ENCODE peak calls at places on chromosomes 4 and X, in ten cellular contexts. E is stimulated activated CD4-positive, alpha-beta T cell treated with anti-CD3 and anti-CD28 coated beads, Interleukin-2, amount 100 ng/mL, for 48 hours; M is kidney tubule cell; U is astrocyte of the spinal cord; Y is AG04450; J is body of pancreas; A is CD4-positive, alpha-beta T cell; G is mammary epithelial cell; B is activated CD8-positive, alpha-beta memory T cell treated with anti-CD3 and anti-CD28 coated beads, Interleukin-2, amount 50 U/mL, for 4 hours; Q is A549. H is an unnamed sample.

GRCh38 chr4:8435656-8436121 is 4.8 kb downstream of the ACOX3 start:
- DNase-seq in A (no peak), G (peak; percentile 32), M (no peak), E (peak; percentile 32), U (no peak), J (no peak), B (no peak), Q (no peak), Y (no peak), H (no peak)

GRCh38 chr4:177391953-177392352 is 50.3 kb downstream of the AGA start:
- DNase-seq in J (no peak), U (no peak), B (no peak), E (no peak), Q (no peak), M (no peak), Y (no peak), A (no peak), G (peak; percentile 18), H (no peak)

GRCh38 chr4:1236103-1236641 is 12.8 kb downstream of the CTBP1 start:
- DNase-seq in J (peak; percentile 10), G (no peak), U (peak; percentile 38), Q (no peak), B (peak; percentile 9), A (no peak), Y (no peak), M (no peak), E (no peak), H (no peak)

GRCh38 chrX:10634681-10635161 is 14.3 kb upstream of the MID1 start:
- DNase-seq in A (no peak), Q (peak; percentile 71), U (peak; percentile 91), J (no peak), E (no peak), M (peak; percentile 92), G (peak; percentile 95), Y (peak; percentile 68), B (no peak), H (peak; percentile 91)

GRCh38 chrX:48514126-48514806 is 5.5 kb downstream of the PORCN start:
- DNase-seq in U (no peak), A (no peak), M (no peak), J (no peak), Q (no peak), B (no peak), G (peak; percentile 55), Y (no peak), E (no peak), H (no peak)

GRCh38 chr4:1576961-1577814 is 106.9 kb downstream of the FAM53A start:
- DNase-seq in G (no peak), Q (no peak), B (no peak), J (no peak), U (no peak), M (no peak), E (no peak), Y (no peak), A (no peak), H (no peak)

GRCh38 chr4:7462509-7462971 is 27.8 kb upstream of the PSAPL1 start:
- DNase-seq in U (no peak), G (peak; percentile 38), J (peak; percentile 22), M (peak; percentile 76), Q (peak; percentile 17), B (no peak), A (no peak), Y (no peak), E (no peak), H (peak; percentile 8)

GRCh38 chrX:7108995-7109634 is 38.4 kb upstream of the STS start:
- DNase-seq in J (no peak), Y (no peak), Q (no peak), G (no peak), B (no peak), U (peak; percentile 33), A (no peak), E (no peak), M (peak; percentile 22), H (no peak)

GRCh38 chr4:13530823-13531608 is 13.3 kb downstream of the NKX3-2 start:
- DNase-seq in A (no peak), Y (no peak), U (no peak), J (no peak), B (no peak), M (no peak), E (no peak), G (no peak), Q (no peak), H (no peak)

GRCh38 chr4:159516556-159516955 is 413.7 kb downstream of the RAPGEF2 start:
- DNase-seq in B (no peak), J (no peak), A (no peak), E (no peak), M (peak; percentile 27), U (peak; percentile 84), Q (no peak), G (peak; percentile 57), Y (no peak), H (peak; percentile 18)

GRCh38 chr4:104064650-104065577 is 345.1 kb upstream of the TACR3 start:
- DNase-seq in G (peak; percentile 20), Q (peak; percentile 5), B (no peak), U (peak; percentile 53), Y (no peak), J (peak; percentile 65), M (peak; percentile 50), A (no peak), E (no peak), H (peak; percentile 12)

GRCh38 chrX:119763836-119764387 is 5.5 kb downstream of the SOWAHD start:
- DNase-seq in U (no peak), B (no peak), E (no peak), Q (no peak), Y (no peak), M (no peak), G (no peak), A (no peak), J (no peak), H (no peak)

GRCh38 chrX:115229337-115229991 is 4.4 kb downstream of the LRCH2 start:
- DNase-seq in B (no peak), Y (no peak), G (no peak), E (no peak), J (no peak), U (no peak), A (no peak), M (no peak), Q (no peak), H (peak; percentile 7)

GRCh38 chr4:38279650-38280322 is 319.6 kb downstream of the PTTG2 start:
- DNase-seq in Y (no peak), M (no peak), A (no peak), B (no peak), Q (no peak), G (peak; percentile 14), J (no peak), U (no peak), E (no peak), H (no peak)

GRCh38 chrX:440636-441035 is 53.9 kb upstream of the PPP2R3B start:
- DNase-seq in A (no peak), J (no peak), B (no peak), G (no peak), M (no peak), Q (no peak), U (no peak), E (no peak), Y (no peak), H (no peak)

GRCh38 chr4:130249002-130249401 is 1153.0 kb downstream of the C4orf33 start:
- DNase-seq in J (no peak), M (no peak), G (no peak), U (no peak), A (no peak), B (no peak), E (no peak), Q (no peak), Y (no peak), H (no peak)

GRCh38 chr4:145218251-145218650 is 37.9 kb upstream of the OTUD4 start:
- DNase-seq in E (no peak), U (no peak), J (no peak), B (no peak), G (no peak), A (no peak), M (no peak), Q (no peak), Y (no peak), H (no peak)

GRCh38 chr4:113162089-113162488 is 112.6 kb downstream of the ANK2 start:
- DNase-seq in A (no peak), J (no peak), Q (no peak), B (no peak), G (peak; percentile 43), M (peak; percentile 30), Y (no peak), U (no peak), E (no peak), H (no peak)

GRCh38 chr4:76214269-76214628 is 625 bp upstream of the SCARB2 start:
- DNase-seq in J (no peak), M (no peak), B (no peak), Y (no peak), A (no peak), U (no peak), G (no peak), Q (no peak), E (no peak), H (no peak)

GRCh38 chrX:69959712-69960111 is 90.0 kb downstream of the AWAT2 start:
- DNase-seq in B (no peak), G (no peak), U (no peak), J (no peak), A (no peak), Q (no peak), E (no peak), Y (no peak), M (no peak), H (no peak)

GRCh38 chr4:113444386-113444785 is 317.2 kb downstream of the CAMK2D start:
- DNase-seq in U (peak; percentile 70), E (no peak), J (no peak), Q (no peak), B (no peak), Y (no peak), A (no peak), G (peak; percentile 62), M (no peak), H (peak; percentile 79)

GRCh38 chr4:79141530-79141929 is 184.3 kb downstream of the NAA11 start:
- DNase-seq in J (no peak), A (no peak), G (peak; percentile 3), U (peak; percentile 27), E (no peak), M (peak; percentile 8), Q (no peak), B (no peak), Y (no peak), H (peak; percentile 1)

GRCh38 chrX:151754042-151754419 is 19.5 kb downstream of the CNGA2 start:
- DNase-seq in U (peak; percentile 76), A (no peak), Y (peak; percentile 11), G (peak; percentile 79), Q (peak; percentile 11), B (no peak), M (peak; percentile 54), E (no peak), J (peak; percentile 23), H (peak; percentile 75)

GRCh38 chrX:132022115-132022862 is 813 bp upstream of the STK26 start:
- DNase-seq in Y (no peak), U (peak; percentile 5), G (peak; percentile 26), M (no peak), B (no peak), E (no peak), Q (peak; percentile 14), J (no peak), A (no peak), H (no peak)

GRCh38 chr4:188959424-188959823 is 820.2 kb downstream of the TRIML1 start:
- DNase-seq in U (no peak), G (no peak), Q (no peak), J (no peak), M (no peak), Y (no peak), E (no peak), A (no peak), B (no peak), H (no peak)

GRCh38 chr4:136741468-136741867 is 790.8 kb downstream of the PCDH18 start:
- DNase-seq in Y (no peak), E (no peak), M (peak; percentile 19), A (no peak), G (no peak), U (peak; percentile 23), J (no peak), Q (no peak), B (no peak), H (peak; percentile 33)

GRCh38 chr4:119314356-119314755 is 7.6 kb downstream of the FABP2 start:
- DNase-seq in B (peak; percentile 18), G (peak; percentile 36), M (peak; percentile 63), E (no peak), U (peak; percentile 65), Q (no peak), Y (no peak), J (no peak), A (no peak), H (peak; percentile 45)

GRCh38 chrX:47502591-47503222 is 19.7 kb upstream of the ZNF41 start:
- DNase-seq in E (no peak), Y (no peak), U (no peak), A (no peak), B (no peak), Q (no peak), J (no peak), G (peak; percentile 33), M (no peak), H (peak; percentile 40)